ENCODE peak calls at places on chromosomes 6 and 20, in seven cellular contexts. U is astrocyte, H is PC-9, T is K562, I is mammary epithelial cell, C is GM12878, Y is HepG2. J is an unnamed sample.
A peak's percentile ranks its signal among the peaks of the same experiment; 100 is the strongest.

GRCh38 chr6:102298066-102298465 is 904.6 kb downstream of the GRIK2 start:
- DNase-seq in U (no peak), H (no peak), T (no peak), I (no peak), C (no peak), Y (no peak), J (no peak)

GRCh38 chr20:46970937-46971630 is 76.4 kb downstream of the EYA2 start:
- DNase-seq in U (peak; percentile 66), H (peak; percentile 95), T (peak; percentile 34), I (peak; percentile 88), C (no peak), Y (peak; percentile 21), J (peak; percentile 21)

GRCh38 chr20:4883546-4883945 is 117.8 kb downstream of the SLC23A2 start:
- DNase-seq in U (no peak), H (no peak), T (no peak), I (no peak), C (no peak), Y (no peak), J (no peak)

GRCh38 chr20:34390769-34391447 is 27.8 kb downstream of the ITCH start:
- DNase-seq in U (peak; percentile 83), H (peak; percentile 94), T (no peak), I (peak; percentile 95), C (no peak), Y (peak; percentile 85), J (peak; percentile 58)

GRCh38 chr20:62666736-62667529 is 24.6 kb downstream of the SLCO4A1 start:
- DNase-seq in U (peak; percentile 12), H (peak; percentile 56), T (no peak), I (peak; percentile 88), C (no peak), Y (peak; percentile 100), J (no peak)

GRCh38 chr6:156662025-156662445 is 115.1 kb upstream of the ARID1B start:
- DNase-seq in U (no peak), H (peak; percentile 34), T (peak; percentile 86), I (peak; percentile 74), C (no peak), Y (peak; percentile 50), J (no peak)

GRCh38 chr6:12594541-12594893 is 122.0 kb upstream of the PHACTR1 start:
- DNase-seq in U (no peak), H (no peak), T (no peak), I (no peak), C (no peak), Y (no peak), J (no peak)

GRCh38 chr20:42549496-42549895 is 640.2 kb downstream of the PTPRT start:
- DNase-seq in U (no peak), H (no peak), T (no peak), I (no peak), C (no peak), Y (no peak), J (no peak)

GRCh38 chr6:24910850-24911712 is 24.7 kb downstream of the RIPOR2 start:
- DNase-seq in U (peak; percentile 47), H (no peak), T (no peak), I (peak; percentile 12), C (no peak), Y (no peak), J (no peak)

GRCh38 chr20:50009521-50010454 is 27.0 kb downstream of the SNAI1 start:
- DNase-seq in U (no peak), H (no peak), T (no peak), I (no peak), C (no peak), Y (no peak), J (no peak)

GRCh38 chr6:3731700-3732099 is 19.8 kb downstream of the PXDC1 start:
- DNase-seq in U (no peak), H (no peak), T (no peak), I (no peak), C (no peak), Y (no peak), J (no peak)

GRCh38 chr20:48120120-48120519 is 334.8 kb upstream of the SULF2 start:
- DNase-seq in U (no peak), H (no peak), T (no peak), I (no peak), C (no peak), Y (no peak), J (no peak)

GRCh38 chr20:48115511-48115910 is 330.2 kb upstream of the SULF2 start:
- DNase-seq in U (peak; percentile 53), H (no peak), T (no peak), I (no peak), C (no peak), Y (no peak), J (no peak)
- TF ChIP-seq EZH2 in U (no peak), H (no peak), T (no peak), I (no peak), C (no peak), Y (no peak), J (no peak)

GRCh38 chr20:17523326-17523725 is 7.9 kb downstream of the BFSP1 start:
- DNase-seq in U (no peak), H (no peak), T (no peak), I (no peak), C (no peak), Y (no peak), J (no peak)

GRCh38 chr20:17525650-17526049 is 5.5 kb downstream of the BFSP1 start:
- DNase-seq in U (peak; percentile 17), H (peak; percentile 49), T (peak; percentile 47), I (peak; percentile 57), C (no peak), Y (peak; percentile 50), J (no peak)

GRCh38 chr20:17524551-17524950 is 6.6 kb downstream of the BFSP1 start:
- DNase-seq in U (no peak), H (no peak), T (no peak), I (no peak), C (no peak), Y (no peak), J (no peak)

GRCh38 chr20:17522528-17522927 is 8.7 kb downstream of the BFSP1 start:
- DNase-seq in U (no peak), H (no peak), T (no peak), I (no peak), C (no peak), Y (no peak), J (no peak)

DNA sequence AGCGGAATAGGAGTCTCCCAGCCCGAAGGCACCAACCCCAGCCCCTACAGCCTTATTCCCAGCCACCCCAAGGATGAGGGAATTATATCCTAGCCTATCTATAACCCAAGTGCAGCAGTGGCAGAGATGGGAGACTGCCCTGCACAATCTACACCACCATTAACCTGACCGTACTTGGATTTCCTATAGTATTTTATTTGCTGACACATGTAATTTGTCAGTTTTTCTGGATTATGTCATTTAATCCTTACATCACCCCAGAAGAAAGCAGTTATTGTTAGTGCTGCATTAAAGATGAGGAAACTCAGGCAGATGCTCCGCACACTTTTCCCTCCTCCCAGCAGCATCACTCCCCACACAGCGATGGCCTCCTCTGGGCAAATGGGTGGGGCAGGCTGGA is 6.0 kb downstream of the BFSP1 start:
- DNase-seq in U (no peak), H (no peak), T (no peak), I (no peak), C (no peak), Y (no peak), J (no peak)
- H2AFZ ChIP-seq in U (no peak overlapping the region), H (no peak overlapping the region), T (no peak overlapping the region), I (no peak overlapping the region), C (no peak overlapping the region), Y (no peak overlapping the region), J (no peak overlapping the region)

GRCh38 chr20:56629464-56630085 is 469 bp downstream of the TFAP2C start:
- DNase-seq in U (no peak), H (no peak), T (no peak), I (no peak), C (no peak), Y (no peak), J (no peak)
- TF ChIP-seq EZH2 in U (peak; percentile 14), H (no peak), T (no peak), I (no peak), C (no peak), Y (no peak), J (no peak)

GRCh38 chr6:168053086-168053956 is 25.7 kb downstream of the FRMD1 start:
- DNase-seq in U (no peak), H (no peak), T (no peak), I (no peak), C (no peak), Y (no peak), J (no peak)
- H2AFZ ChIP-seq in U (no peak overlapping the region), H (no peak overlapping the region), T (no peak overlapping the region), I (no peak overlapping the region), C (no peak overlapping the region), Y (no peak overlapping the region), J (no peak overlapping the region)

GRCh38 chr6:136921521-136921935 is 573 bp upstream of the SLC35D3 start:
- DNase-seq in U (no peak), H (no peak), T (no peak), I (no peak), C (no peak), Y (no peak), J (no peak)
- TF ChIP-seq EZH2 in U (peak; percentile 77), H (no peak), T (no peak), I (no peak), C (no peak), Y (no peak), J (no peak)

DNA sequence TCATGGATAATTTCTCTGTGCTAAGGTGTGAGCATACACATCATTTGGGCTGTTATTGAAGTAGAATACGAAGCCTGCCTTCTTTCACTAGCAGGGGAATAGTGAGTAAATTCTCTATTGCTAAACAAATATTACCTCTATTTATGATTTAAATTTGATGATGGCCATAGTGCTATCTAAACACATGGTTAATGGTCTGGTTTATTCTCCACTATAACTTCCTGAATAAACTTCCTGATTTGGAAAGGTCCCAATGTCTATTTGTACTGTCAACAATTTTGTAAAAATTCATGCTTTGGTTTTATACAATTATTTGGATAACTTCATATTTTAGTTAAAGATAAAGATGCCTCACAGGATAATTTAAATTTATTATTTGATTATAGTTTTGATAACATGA is 400.8 kb downstream of the ARHGAP18 start:
- DNase-seq in U (no peak), H (no peak), T (no peak), I (no peak), C (no peak), Y (no peak), J (no peak)
- H2AFZ ChIP-seq in U (no peak overlapping the region), H (no peak overlapping the region), T (no peak overlapping the region), I (no peak overlapping the region), C (no peak overlapping the region), Y (no peak overlapping the region), J (no peak overlapping the region)